ENCODE peak calls at places on chromosomes 11 and 22, in five cellular contexts. D, G, I, K and Q are unnamed samples.

GRCh38 chr11:30422828-30423648 is 100.1 kb downstream of the ARL14EP start:
- DNase-seq in D (no peak), G (peak), I (no peak), K (no peak), Q (no peak)

GRCh38 chr22:25127274-25127673 is 72.4 kb upstream of the CRYBB3 start:
- DNase-seq in D (no peak), G (no peak), I (no peak), K (no peak), Q (no peak)

GRCh38 chr11:66328307-66329144 is 7.7 kb downstream of the RIN1 start:
- DNase-seq in D (peak), G (peak), I (peak), K (peak), Q (peak)

GRCh38 chr11:77191823-77192495 is 63.9 kb downstream of the MYO7A start:
- DNase-seq in D (peak), G (peak), I (peak), K (no peak), Q (no peak)

GRCh38 chr11:44634401-44635281 is 69.2 kb downstream of the CD82 start:
- DNase-seq in D (peak), G (peak), I (no peak), K (peak), Q (peak)

GRCh38 chr11:109644158-109644557 is 222.2 kb downstream of the C11orf87 start:
- DNase-seq in D (no peak), G (peak), I (no peak), K (peak), Q (peak)

GRCh38 chr11:130865091-130865771 is 51.0 kb downstream of the SNX19 start:
- DNase-seq in D (no peak), G (no peak), I (no peak), K (no peak), Q (no peak)

GRCh38 chr11:128517457-128518230 is 69.7 kb downstream of the ETS1 start:
- DNase-seq in D (no peak), G (no peak), I (no peak), K (no peak), Q (no peak)

GRCh38 chr11:32830413-32830738 is 649 bp downstream of the PRRG4 start:
- DNase-seq in D (no peak), G (peak), I (no peak), K (no peak), Q (no peak)

GRCh38 chr22:21104126-21104691 is 58.5 kb downstream of the LRRC74B start:
- DNase-seq in D (no peak), G (no peak), I (no peak), K (no peak), Q (no peak)

GRCh38 chr11:64340671-64341335 is 799 bp downstream of the CCDC88B start:
- DNase-seq in D (no peak), G (no peak), I (peak), K (no peak), Q (no peak)

GRCh38 chr11:61682093-61682732 is 2.0 kb downstream of the DAGLA start:
- DNase-seq in D (no peak), G (peak), I (no peak), K (no peak), Q (no peak)
- H3K27ac ChIP-seq in D (no peak), G (peak), I (no peak), K (no peak), Q (no peak)

GRCh38 chr22:31291403-31291715 is 929 bp downstream of the PIK3IP1 start:
- DNase-seq in D (no peak), G (no peak), I (no peak), K (no peak), Q (no peak)

GRCh38 chr22:31289335-31289734 is 3.0 kb downstream of the PIK3IP1 start:
- DNase-seq in D (no peak), G (no peak), I (no peak), K (no peak), Q (no peak)

GRCh38 chr22:31288496-31289235 is 3.6 kb downstream of the PIK3IP1 start:
- DNase-seq in D (no peak), G (no peak), I (no peak), K (no peak), Q (no peak)

GRCh38 chr22:31290494-31291402 is 1.5 kb downstream of the PIK3IP1 start:
- DNase-seq in D (peak), G (peak), I (peak), K (peak), Q (peak)

DNA sequence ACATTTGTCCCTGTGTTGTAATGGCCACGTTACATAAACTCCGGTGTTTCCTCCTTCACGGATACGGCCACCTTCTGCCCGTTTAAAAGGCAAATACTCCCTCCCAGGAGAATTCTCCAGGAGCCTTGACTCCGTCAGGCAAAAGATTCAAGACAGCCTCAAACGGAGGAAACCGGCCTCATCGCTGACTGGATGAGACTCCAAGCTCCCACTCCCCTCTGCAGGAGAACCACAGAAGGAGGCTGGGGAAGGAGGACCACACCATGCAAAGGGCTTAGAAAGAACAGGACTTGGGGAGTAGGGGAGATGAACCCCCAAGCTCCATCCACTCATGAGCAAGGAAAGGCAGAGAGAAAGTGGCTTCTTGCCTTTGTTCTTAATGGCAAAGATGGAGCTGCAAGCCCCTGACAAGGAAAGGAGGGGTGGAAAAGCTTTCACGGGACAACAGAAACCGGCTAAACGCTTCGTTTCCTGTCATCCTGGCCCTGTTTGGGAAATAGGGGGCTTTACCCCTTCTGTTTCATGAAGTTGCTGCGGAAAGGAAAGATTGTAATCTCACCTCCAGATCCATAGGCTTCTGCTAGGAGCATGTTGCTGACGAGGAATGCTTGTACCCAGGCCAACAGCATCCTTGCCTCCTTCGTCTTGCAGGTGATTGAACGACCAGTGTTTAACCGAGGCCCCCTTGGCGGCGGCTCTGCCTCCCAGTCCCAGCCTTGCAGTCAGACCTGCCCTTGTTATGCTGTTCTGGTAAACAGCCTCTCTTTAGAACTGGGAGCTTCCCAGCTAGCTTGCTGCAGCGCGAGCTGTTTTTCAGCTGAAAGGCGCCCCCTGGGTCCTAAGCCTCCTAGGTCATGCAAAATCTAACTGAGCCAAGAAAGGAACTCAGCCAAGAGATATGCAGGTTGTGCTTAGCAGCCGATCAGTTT is at the start of gene PIK3IP1:
- DNase-seq in D (peak), G (peak), I (peak), K (peak), Q (peak)
- H3K27ac ChIP-seq in D (peak), G (peak), I (peak), K (peak), Q (peak)

DNA sequence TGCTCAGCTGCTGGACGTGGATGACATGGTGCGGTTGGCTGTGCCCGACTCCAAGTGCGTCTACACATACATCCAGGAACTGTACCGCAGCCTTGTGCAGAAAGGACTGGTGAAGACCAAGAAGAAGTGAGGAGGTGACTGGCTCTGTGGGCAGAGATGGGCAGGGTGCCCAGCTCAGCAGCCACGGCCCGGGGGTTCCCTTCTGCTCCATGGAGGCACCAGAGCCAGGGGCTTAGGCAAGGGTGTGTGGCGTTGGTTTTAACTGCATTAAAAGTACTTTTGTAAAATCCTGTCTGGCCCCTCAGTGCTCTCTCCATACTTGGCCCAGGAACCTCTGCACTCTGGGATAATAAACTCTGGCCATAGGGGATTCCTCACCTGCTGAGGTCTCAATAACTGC is 12.6 kb downstream of the SMTNL1 start:
- DNase-seq in D (no peak), G (no peak), I (no peak), K (no peak), Q (no peak)
- H3K27ac ChIP-seq in D (no peak), G (no peak), I (no peak), K (no peak), Q (no peak)

GRCh38 chr11:944711-945470 is 19.2 kb downstream of the AP2A2 start:
- DNase-seq in D (peak), G (no peak), I (no peak), K (no peak), Q (no peak)

GRCh38 chr11:937853-938261 is 12.2 kb downstream of the AP2A2 start:
- DNase-seq in D (no peak), G (no peak), I (no peak), K (no peak), Q (no peak)

GRCh38 chr11:936199-936598 is 10.5 kb downstream of the AP2A2 start:
- DNase-seq in D (no peak), G (no peak), I (no peak), K (no peak), Q (no peak)

GRCh38 chr11:942853-943252 is 17.2 kb downstream of the AP2A2 start:
- DNase-seq in D (peak), G (no peak), I (no peak), K (no peak), Q (no peak)

DNA sequence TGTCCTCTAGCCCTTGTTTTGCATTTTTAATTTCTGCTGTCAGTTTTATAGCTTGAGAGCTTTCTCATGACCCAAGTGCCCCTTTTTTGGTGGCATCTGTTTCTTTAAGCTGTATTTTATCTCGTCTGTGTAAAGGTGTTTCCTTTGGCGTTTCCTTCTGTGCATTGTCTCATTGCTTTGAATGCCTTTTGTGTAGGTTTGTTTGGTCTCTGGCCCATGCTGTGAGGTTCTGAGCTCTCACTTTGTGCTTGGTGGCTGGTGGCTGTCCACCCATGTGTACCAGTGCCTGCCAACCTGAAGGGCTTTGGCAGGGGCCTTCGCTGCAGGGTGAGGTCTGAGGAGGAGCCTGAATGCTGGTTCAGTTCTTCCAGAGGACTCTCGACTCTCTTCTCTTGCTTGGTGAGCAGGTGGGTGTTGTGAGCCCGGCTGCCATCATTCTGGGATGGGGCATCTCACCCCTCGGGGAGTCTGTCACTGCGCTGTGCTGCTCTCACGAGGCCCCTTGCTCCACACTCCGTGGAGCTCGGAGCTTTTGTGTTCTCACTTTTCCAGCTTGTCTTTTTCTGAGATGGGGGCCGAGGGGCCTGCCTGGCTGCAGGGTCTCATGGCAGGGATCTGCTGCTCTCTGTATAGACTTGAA is 14.9 kb downstream of the AP2A2 start:
- DNase-seq in D (no peak), G (no peak), I (no peak), K (no peak), Q (no peak)
- H3K27ac ChIP-seq in D (no peak), G (no peak), I (no peak), K (peak), Q (no peak)

GRCh38 chr22:40967120-40967760 is 16.1 kb downstream of the RBX1 start:
- DNase-seq in D (no peak), G (no peak), I (no peak), K (no peak), Q (no peak)
- H3K27ac ChIP-seq in D (no peak), G (no peak), I (no peak), K (peak), Q (no peak)

DNA sequence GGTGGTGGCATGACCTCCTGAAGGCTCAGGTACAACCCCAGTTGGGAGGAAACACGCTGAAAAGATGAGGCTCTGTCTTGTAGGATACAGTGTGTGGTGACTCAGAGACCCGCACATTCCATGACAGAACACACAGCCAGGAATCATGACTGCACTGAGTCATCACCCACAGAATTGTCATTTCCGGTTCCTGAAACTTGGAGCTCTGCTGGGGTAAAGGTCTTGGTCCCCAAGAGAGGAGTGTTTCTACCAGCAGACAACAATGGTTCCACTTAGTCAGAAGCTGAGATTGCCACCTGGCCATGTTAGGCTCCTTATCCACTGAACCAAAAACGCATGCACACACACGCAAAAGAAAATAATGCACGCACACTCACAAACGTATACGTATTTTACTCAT is 31.5 kb upstream of the CYB5R3 start:
- DNase-seq in D (peak), G (no peak), I (no peak), K (no peak), Q (no peak)
- H3K27ac ChIP-seq in D (peak), G (no peak), I (no peak), K (no peak), Q (no peak)

GRCh38 chr11:2462986-2463765 is 18.4 kb downstream of the KCNQ1 start:
- DNase-seq in D (no peak), G (peak), I (no peak), K (no peak), Q (no peak)

GRCh38 chr11:2464451-2465165 is 19.8 kb downstream of the KCNQ1 start:
- DNase-seq in D (no peak), G (no peak), I (no peak), K (no peak), Q (no peak)

GRCh38 chr11:2462092-2462985 is 17.5 kb downstream of the KCNQ1 start:
- DNase-seq in D (no peak), G (no peak), I (no peak), K (no peak), Q (no peak)

GRCh38 chr11:2465201-2466068 is 20.6 kb downstream of the KCNQ1 start:
- DNase-seq in D (no peak), G (no peak), I (no peak), K (no peak), Q (no peak)

GRCh38 chr11:2463766-2464277 is 19.0 kb downstream of the KCNQ1 start:
- DNase-seq in D (no peak), G (no peak), I (no peak), K (no peak), Q (no peak)
- H3K27ac ChIP-seq in D (no peak), G (peak), I (no peak), K (no peak), Q (no peak)

DNA sequence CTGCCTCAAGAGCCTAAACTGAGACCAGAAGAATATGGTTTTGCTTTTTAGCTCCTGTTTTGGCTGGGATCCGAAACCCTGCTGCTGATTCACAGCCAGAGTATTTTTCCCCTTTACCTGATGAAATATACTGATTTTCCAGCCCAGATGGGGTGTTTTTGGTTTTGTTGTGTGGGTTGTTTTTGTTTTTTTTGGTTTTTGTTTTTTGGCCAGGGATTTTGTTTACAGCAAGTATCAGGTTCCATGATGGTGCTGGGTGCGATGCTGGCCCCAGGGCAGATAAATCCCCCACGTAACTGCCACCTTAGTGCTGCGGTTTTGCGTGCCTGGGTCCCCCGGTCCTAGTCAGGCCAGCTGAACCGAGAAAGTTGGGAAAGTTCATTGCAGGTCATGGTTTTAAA is 103.7 kb downstream of the ZBTB16 start:
- DNase-seq in D (peak), G (no peak), I (no peak), K (no peak), Q (no peak)
- H3K27ac ChIP-seq in D (no peak), G (peak), I (no peak), K (peak), Q (peak)